ENCODE peak calls at places on chromosomes 12 and 14, in six cellular contexts. X, F, B, R, Y and I are unnamed samples.

GRCh38 chr14:79510659-79511058 is 700.6 kb downstream of the DIO2 start:
- DNase-seq in F (no peak), Y (peak; percentile 36), R (no peak), B (no peak), X (peak; percentile 56), I (peak; percentile 82)

GRCh38 chr12:122184522-122184921 is 1.6 kb downstream of the LRRC43 start:
- DNase-seq in R (no peak), F (no peak), B (no peak), Y (no peak), X (no peak), I (no peak)

GRCh38 chr14:102316048-102316745 is 3.3 kb upstream of the ZNF839 start:
- DNase-seq in B (no peak), F (peak; percentile 68), X (peak; percentile 78), Y (peak; percentile 23), R (peak; percentile 27), I (peak; percentile 78)

GRCh38 chr14:103624860-103625259 is 4.2 kb upstream of the KLC1 start:
- DNase-seq in F (peak; percentile 43), Y (peak; percentile 82), B (peak; percentile 41), R (peak; percentile 10), X (peak; percentile 82), I (peak; percentile 56)

GRCh38 chr14:102594514-102595175 is 2.2 kb downstream of the RCOR1 start:
- DNase-seq in B (no peak), Y (peak; percentile 31), F (peak; percentile 70), X (peak; percentile 62), R (peak; percentile 36), I (peak; percentile 38)

GRCh38 chr12:2813573-2814185 is 1.2 kb downstream of the ITFG2 start:
- DNase-seq in X (peak; percentile 73), F (peak; percentile 51), Y (peak; percentile 32), B (no peak), R (peak; percentile 18), I (peak; percentile 46)

GRCh38 chr14:104966261-104967143 is 11.7 kb downstream of the AHNAK2 start:
- DNase-seq in B (no peak), R (no peak), X (no peak), Y (no peak), F (no peak), I (no peak)

GRCh38 chr12:49346659-49347306 is at the start of gene DNAJC22:
- DNase-seq in R (no peak), B (no peak), F (no peak), X (no peak), Y (no peak), I (no peak)

GRCh38 chr12:124764451-124764850 is 99.2 kb downstream of the SCARB1 start:
- DNase-seq in Y (peak; percentile 43), F (no peak), X (peak; percentile 92), R (no peak), B (peak; percentile 78), I (peak; percentile 77)

GRCh38 chr12:55037349-55037748 is 17.6 kb downstream of the NEUROD4 start:
- DNase-seq in R (no peak), B (no peak), F (no peak), Y (no peak), X (no peak), I (no peak)

GRCh38 chr12:5388581-5389535 is 43.0 kb upstream of the NTF3 start:
- DNase-seq in X (peak; percentile 69), Y (peak; percentile 60), F (no peak), R (no peak), B (no peak), I (peak; percentile 34)

GRCh38 chr12:72889791-72890190 is 617.6 kb downstream of the TRHDE start:
- DNase-seq in F (no peak), B (no peak), Y (no peak), R (no peak), X (no peak), I (no peak)

GRCh38 chr12:62647586-62647985 is 181.0 kb downstream of the MON2 start:
- DNase-seq in R (no peak), F (peak; percentile 33), X (peak; percentile 46), B (no peak), Y (no peak), I (no peak)

GRCh38 chr12:44253338-44253856 is 417.5 kb downstream of the TMEM117 start:
- DNase-seq in F (no peak), Y (no peak), B (no peak), R (no peak), X (no peak), I (no peak)